ENCODE peak calls at places on chromosomes 4 and X, in eight cellular contexts. A is stimulated activated CD4-positive, alpha-beta T cell treated with anti-CD3 and anti-CD28 coated beads, Interleukin-1b, Interleukin-23, amount 100 ng/mL, for 1 hour; E is HEK293T; W is endothelial cell; G is activated CD8-positive, alpha-beta memory T cell treated with anti-CD3 and anti-CD28 coated beads, Interleukin-2, amount 50 U/mL, for 48 hours; C is hippocampal formation; L is HFF-Myc; F is GOT3. Q is an unnamed sample.

GRCh38 chr4:176153124-176153523 is 42.3 kb downstream of the SPATA4 start:
- DNase-seq in L (no peak), G (no peak), E (no peak), C (no peak), A (no peak), F (no peak), W (no peak), Q (no peak)

GRCh38 chr4:17482716-17483115 is 29.2 kb downstream of the QDPR start:
- DNase-seq in G (no peak), E (no peak), W (no peak), C (no peak), L (no peak), F (no peak), A (no peak), Q (no peak)

GRCh38 chr4:96983830-96984229 is 1143.9 kb downstream of the PDHA2 start:
- DNase-seq in G (no peak), W (no peak), E (no peak), F (no peak), A (no peak), C (no peak), L (no peak), Q (no peak)

GRCh38 chrX:47420967-47421366 is 50.6 kb downstream of the ZNF157 start:
- DNase-seq in E (no peak), L (no peak), C (no peak), A (no peak), F (no peak), G (no peak), W (no peak), Q (no peak)

GRCh38 chr4:160180206-160180605 is 1077.3 kb downstream of the RAPGEF2 start:
- DNase-seq in C (no peak), E (no peak), A (no peak), G (no peak), L (no peak), F (no peak), W (no peak), Q (no peak)

GRCh38 chrX:24799565-24799964 is 105.8 kb downstream of the POLA1 start:
- DNase-seq in G (no peak), F (no peak), E (no peak), A (no peak), C (no peak), L (no peak), W (no peak), Q (no peak)

GRCh38 chr4:163448541-163449203 is 24.9 kb downstream of the TKTL2 start:
- DNase-seq in G (no peak), A (no peak), L (peak; percentile 9), W (no peak), F (no peak), C (no peak), E (no peak), Q (no peak)

GRCh38 chr4:133148690-133149363 is at the start of gene PCDH10:
- DNase-seq in G (peak; percentile 75), L (peak; percentile 27), A (no peak), W (peak; percentile 96), E (peak; percentile 84), C (peak; percentile 98), F (peak; percentile 2), Q (no peak)

GRCh38 chrX:74923942-74924448 is 1.3 kb downstream of the NEXMIF start:
- DNase-seq in F (no peak), E (no peak), C (no peak), G (peak; percentile 56), A (no peak), L (no peak), W (peak; percentile 4), Q (no peak)

GRCh38 chrX:133215017-133215416 is 3.1 kb downstream of the TFDP3 start:
- DNase-seq in C (no peak), G (no peak), F (no peak), L (no peak), E (no peak), W (no peak), A (no peak), Q (no peak)

GRCh38 chrX:71100581-71101505 is 5.2 kb downstream of the FOXO4 start:
- DNase-seq in L (no peak), G (no peak), E (no peak), W (no peak), C (no peak), A (no peak), F (no peak), Q (no peak)

GRCh38 chr4:65623509-65623908 is 46.8 kb downstream of the EPHA5 start:
- DNase-seq in G (no peak), W (no peak), L (no peak), A (no peak), C (no peak), E (no peak), F (no peak), Q (no peak)

GRCh38 chrX:121894756-121895155 is 847.3 kb downstream of the GLUD2 start:
- DNase-seq in A (no peak), E (no peak), C (no peak), L (no peak), F (no peak), W (no peak), G (no peak), Q (no peak)

GRCh38 chr4:168028568-168028967 is 63.8 kb upstream of the ANXA10 start:
- DNase-seq in W (no peak), F (no peak), G (no peak), L (peak; percentile 10), A (no peak), C (no peak), E (peak; percentile 10), Q (no peak)

GRCh38 chr4:186537843-186538521 is 17.4 kb downstream of the MTNR1A start:
- DNase-seq in W (no peak), G (no peak), E (no peak), C (no peak), L (no peak), A (no peak), F (no peak), Q (no peak)

GRCh38 chr4:24753519-24753918 is 41.9 kb upstream of the SOD3 start:
- DNase-seq in L (no peak), A (no peak), F (no peak), G (no peak), E (no peak), W (no peak), C (no peak), Q (no peak)

GRCh38 chrX:131895002-131895401 is 128.1 kb upstream of the STK26 start:
- DNase-seq in A (no peak), W (no peak), F (no peak), E (no peak), L (no peak), G (no peak), C (no peak), Q (no peak)

GRCh38 chrX:84186603-84187358 is 1.2 kb downstream of the RPS6KA6 start:
- DNase-seq in C (no peak), A (no peak), E (peak; percentile 7), F (no peak), W (peak; percentile 2), L (no peak), G (no peak), Q (no peak)

GRCh38 chr4:78155616-78156105 is 98.5 kb downstream of the FRAS1 start:
- DNase-seq in W (no peak), C (no peak), G (no peak), A (no peak), E (no peak), L (no peak), F (no peak), Q (no peak)

GRCh38 chr4:153008578-153009199 is 72.6 kb downstream of the FHDC1 start:
- DNase-seq in G (no peak), A (no peak), E (no peak), W (no peak), F (no peak), L (no peak), C (no peak), Q (no peak)

GRCh38 chr4:105147226-105148151 is 813 bp downstream of the TET2 start:
- DNase-seq in W (peak; percentile 29), A (no peak), C (peak; percentile 35), L (no peak), G (peak; percentile 62), E (peak; percentile 15), F (no peak), Q (no peak)

GRCh38 chr4:25925486-25926201 is 11.6 kb downstream of the SMIM20 start:
- DNase-seq in G (no peak), E (peak; percentile 49), C (peak; percentile 45), A (no peak), F (peak; percentile 2), L (no peak), W (peak; percentile 64), Q (no peak)

GRCh38 chr4:163548481-163549243 is 54.2 kb downstream of the TMA16 start:
- DNase-seq in L (peak; percentile 27), C (no peak), W (peak; percentile 21), A (no peak), F (no peak), G (no peak), E (peak; percentile 38), Q (no peak)

GRCh38 chr4:138301536-138301935 is 59.4 kb upstream of the SLC7A11 start:
- DNase-seq in F (no peak), A (no peak), W (no peak), C (no peak), G (no peak), L (no peak), E (no peak), Q (no peak)

GRCh38 chr4:87911252-87911774 is 64.2 kb upstream of the SPP1 start:
- DNase-seq in G (no peak), E (no peak), F (no peak), A (no peak), L (no peak), C (peak; percentile 13), W (no peak), Q (no peak)

GRCh38 chr4:62740296-62740695 is 1540.2 kb downstream of the ADGRL3 start:
- DNase-seq in L (no peak), E (no peak), G (no peak), F (no peak), W (no peak), C (no peak), A (no peak), Q (no peak)

GRCh38 chrX:75784689-75785491 is at the start of gene MAGEE2:
- DNase-seq in G (peak; percentile 47), L (no peak), E (no peak), C (peak; percentile 16), A (no peak), W (no peak), F (no peak), Q (no peak)

GRCh38 chrX:33218819-33219218 is 7.5 kb upstream of the DMD start:
- DNase-seq in C (no peak), E (no peak), G (no peak), L (no peak), F (no peak), A (no peak), W (no peak), Q (no peak)

Q was measured in cerebellar nuclear complex.